ENCODE peak calls at places on chromosome 1, in nine cellular contexts. D, O, X, S, G, U, N, F and L are unnamed samples.

GRCh38 chr1:27007909-27008582 is 4.6 kb downstream of the TENT5B start:
- DNase-seq in D (no peak), U (no peak), O (peak; percentile 53), F (no peak), S (peak; percentile 75), N (no peak), G (no peak), X (no peak), L (no peak)

GRCh38 chr1:113935970-113936369 is 6.8 kb downstream of the HIPK1 start:
- DNase-seq in F (no peak), N (no peak), U (no peak), X (no peak), S (no peak), D (no peak), G (no peak), O (no peak), L (no peak)

GRCh38 chr1:98030976-98031375 is 110.1 kb upstream of the DPYD start:
- DNase-seq in D (no peak), N (no peak), S (no peak), U (no peak), X (no peak), F (no peak), G (no peak), O (peak; percentile 34), L (no peak)

GRCh38 chr1:112429749-112430148 is 33.7 kb downstream of the CTTNBP2NL start:
- DNase-seq in U (no peak), F (no peak), G (peak; percentile 43), O (no peak), D (no peak), N (no peak), S (no peak), X (no peak), L (no peak)

GRCh38 chr1:111628153-111628552 is 8.6 kb downstream of the RAP1A start:
- DNase-seq in O (no peak), X (no peak), G (no peak), F (no peak), N (no peak), D (no peak), S (no peak), U (no peak), L (no peak)

GRCh38 chr1:85862456-85862855 is 154.2 kb upstream of the ZNHIT6 start:
- DNase-seq in F (no peak), G (no peak), S (no peak), O (peak; percentile 47), X (no peak), N (no peak), U (no peak), D (no peak), L (no peak)

GRCh38 chr1:43614211-43614610 is 35.7 kb upstream of the KDM4A start:
- DNase-seq in D (no peak), U (no peak), X (no peak), N (no peak), G (no peak), S (no peak), F (no peak), O (no peak), L (no peak)

GRCh38 chr1:177164380-177165068 is at the start of gene ASTN1:
- DNase-seq in X (no peak), U (no peak), O (no peak), G (no peak), S (peak; percentile 78), F (no peak), D (no peak), N (peak; percentile 90), L (no peak)

GRCh38 chr1:195766709-195767108 is 841.5 kb downstream of the KCNT2 start:
- DNase-seq in N (no peak), G (no peak), F (no peak), D (no peak), O (no peak), U (no peak), S (no peak), X (peak; percentile 20), L (no peak)

GRCh38 chr1:201515062-201515750 is 8.3 kb upstream of the CSRP1 start:
- DNase-seq in S (no peak), D (no peak), N (no peak), U (no peak), O (no peak), G (no peak), X (peak; percentile 68), F (no peak), L (no peak)

GRCh38 chr1:212955098-212955497 is 4.8 kb downstream of the VASH2 start:
- DNase-seq in G (no peak), X (no peak), N (no peak), D (no peak), F (peak; percentile 68), O (no peak), S (no peak), U (no peak), L (no peak)

GRCh38 chr1:2134604-2135307 is 59.8 kb downstream of the FAAP20 start:
- DNase-seq in D (no peak), F (no peak), O (no peak), N (no peak), X (no peak), U (peak; percentile 91), S (no peak), G (no peak), L (no peak)

GRCh38 chr1:59169703-59170102 is 127.2 kb upstream of the FGGY start:
- DNase-seq in F (no peak), S (no peak), G (no peak), O (no peak), D (no peak), U (no peak), X (no peak), N (no peak), L (no peak)

GRCh38 chr1:222557148-222557547 is 9.2 kb upstream of the HHIPL2 start:
- DNase-seq in F (no peak), X (no peak), U (no peak), O (no peak), S (no peak), G (peak; percentile 16), N (no peak), D (no peak), L (no peak)

GRCh38 chr1:14862114-14862513 is 263.6 kb downstream of the KAZN start:
- DNase-seq in N (no peak), U (no peak), G (no peak), X (no peak), S (no peak), O (no peak), F (no peak), D (no peak), L (peak; percentile 5)

GRCh38 chr1:160406131-160406968 is 6.0 kb downstream of the VANGL2 start:
- DNase-seq in D (no peak), X (no peak), S (peak; percentile 39), F (no peak), N (no peak), O (no peak), U (no peak), G (no peak), L (no peak)
- TF ChIP-seq MAX in D (no peak), X (no peak), S (no peak), F (no peak), N (no peak), O (no peak), U (no peak), G (no peak), L (no peak)

GRCh38 chr1:3903141-3904005 is 3.3 kb upstream of the C1orf174 start:
- DNase-seq in O (no peak), F (no peak), N (no peak), X (no peak), G (no peak), S (no peak), D (no peak), U (peak; percentile 57), L (peak; percentile 19)
- H3K4me3 ChIP-seq in O (no peak overlapping the region), F (no peak overlapping the region), N (no peak overlapping the region), X (no peak overlapping the region), G (no peak overlapping the region), S (no peak overlapping the region), D (no peak overlapping the region), U (no peak overlapping the region), L (no peak overlapping the region)

DNA sequence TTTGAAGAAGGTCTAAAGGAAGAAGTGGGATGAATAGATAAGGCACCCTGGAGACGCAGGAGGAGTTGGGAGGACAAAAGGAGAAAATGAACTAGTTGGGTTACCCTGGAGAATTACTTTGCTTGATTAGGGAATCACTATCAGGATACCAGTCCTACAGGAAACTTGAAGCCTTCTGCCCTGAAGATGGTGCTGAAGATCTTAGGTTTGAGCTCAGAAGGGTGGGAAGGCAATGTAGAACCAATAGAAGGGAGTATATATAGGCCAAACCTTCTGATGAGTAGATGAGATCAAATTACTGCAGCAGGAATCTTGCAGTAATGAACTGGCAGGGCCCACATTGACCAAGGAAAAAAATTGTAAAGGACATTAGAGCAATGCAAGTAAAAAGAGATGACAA is 116.4 kb upstream of the CACYBP start:
- DNase-seq in F (no peak), G (peak; percentile 7), O (peak; percentile 23), U (peak; percentile 13), S (no peak), D (peak; percentile 24), X (peak; percentile 52), N (no peak), L (peak; percentile 21)
- TF ChIP-seq CTCF in F (peak; percentile 10), G (no peak), O (no peak), U (peak; percentile 30), S (peak; percentile 25), D (no peak), X (peak; percentile 36), N (peak; percentile 13), L (no peak)

GRCh38 chr1:48772221-48772620 is 4.5 kb downstream of the BEND5 start:
- DNase-seq in G (no peak), F (no peak), S (no peak), X (no peak), O (no peak), D (no peak), N (no peak), U (no peak), L (no peak)

GRCh38 chr1:48776400-48777218 is at the start of gene BEND5:
- DNase-seq in X (no peak), G (no peak), N (peak; percentile 94), F (no peak), D (no peak), U (no peak), O (no peak), S (peak; percentile 81), L (peak; percentile 18)

GRCh38 chr1:48775817-48776399 is 783 bp downstream of the BEND5 start:
- DNase-seq in N (peak; percentile 20), U (no peak), O (no peak), D (no peak), S (no peak), F (no peak), G (no peak), X (no peak), L (no peak)

GRCh38 chr1:48773133-48773532 is 3.6 kb downstream of the BEND5 start:
- DNase-seq in G (no peak), F (no peak), U (no peak), N (no peak), X (no peak), D (no peak), O (no peak), S (no peak), L (no peak)

DNA sequence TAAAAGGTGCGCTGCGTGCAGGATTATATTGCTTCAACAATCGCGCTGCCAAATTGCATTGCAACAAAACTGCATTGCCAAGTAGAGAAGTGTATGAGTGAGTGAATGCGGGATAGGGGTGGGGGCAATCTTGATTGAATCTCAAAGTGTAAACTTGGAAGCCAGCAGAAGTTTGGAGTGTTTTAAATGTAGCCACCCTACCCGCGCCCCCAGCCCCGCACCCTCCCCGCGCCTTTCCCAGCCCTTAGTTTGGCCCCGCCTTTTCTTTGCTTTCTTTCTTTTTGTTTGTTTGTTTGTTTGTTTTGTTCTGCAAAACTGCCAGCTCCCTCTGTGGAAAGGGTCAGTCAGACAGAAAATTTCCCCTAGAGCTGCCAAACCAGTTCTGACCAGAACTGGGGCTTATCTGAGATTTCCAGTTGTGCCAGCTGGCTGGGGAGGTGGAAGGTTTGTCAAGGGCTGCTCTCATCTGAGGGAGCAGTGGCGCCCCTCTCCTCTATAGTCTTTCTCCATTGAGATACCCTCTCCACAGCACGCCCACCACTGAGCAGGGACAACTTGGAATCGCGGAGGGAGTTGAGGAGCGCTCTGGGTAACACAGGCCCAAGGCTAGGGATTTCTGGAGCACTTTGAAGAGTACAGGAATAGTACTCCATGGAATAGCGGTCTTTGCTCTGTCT is 666 bp upstream of the BEND5 start:
- DNase-seq in F (no peak), U (no peak), D (no peak), S (peak; percentile 46), G (no peak), X (no peak), N (peak; percentile 50), O (no peak), L (no peak)
- TF ChIP-seq MAX in F (no peak), U (no peak), D (no peak), S (no peak), G (no peak), X (no peak), N (no peak), O (no peak), L (no peak)